ENCODE peak calls at places on chromosomes 13 and 19, in six cellular contexts. F, D, N, Y, Q and S are unnamed samples. For H3K9me3, the result is how much of the 10 kb centered on the place peaks cover.

GRCh38 chr19:47719047-47719885 is 6.0 kb downstream of the EHD2 start:
- DNase-seq in F (peak), D (no peak), N (no peak), Y (peak), Q (peak), S (no peak)

GRCh38 chr13:23921451-23921888 is 24.2 kb upstream of the C1QTNF9B start:
- DNase-seq in F (no peak), D (peak), N (peak), Y (peak), Q (peak), S (no peak)

GRCh38 chr19:13961826-13962737 is 9.8 kb downstream of the DCAF15 start:
- DNase-seq in F (no peak), D (peak), N (no peak), Y (peak), Q (no peak), S (no peak)

GRCh38 chr19:50739841-50740426 is 16.8 kb downstream of the CLEC11A start:
- DNase-seq in F (no peak), D (peak), N (no peak), Y (no peak), Q (no peak), S (no peak)

GRCh38 chr19:2427323-2428026 is at the start of gene TIMM13:
- DNase-seq in F (peak), D (peak), N (peak), Y (peak), Q (peak), S (peak)

GRCh38 chr13:80469841-80470378 is 129.0 kb upstream of the SPRY2 start:
- DNase-seq in F (peak), D (no peak), N (no peak), Y (peak), Q (peak), S (no peak)

GRCh38 chr19:4363571-4364304 is 20.4 kb downstream of the MPND start:
- DNase-seq in F (no peak), D (no peak), N (no peak), Y (no peak), Q (no peak), S (no peak)

GRCh38 chr19:1980068-1980467 is 35.4 kb downstream of the BTBD2 start:
- DNase-seq in F (no peak), D (no peak), N (no peak), Y (no peak), Q (no peak), S (no peak)

GRCh38 chr19:4993683-4994082 is 24.8 kb downstream of the KDM4B start:
- DNase-seq in F (no peak), D (no peak), N (no peak), Y (no peak), Q (no peak), S (no peak)

GRCh38 chr13:76383671-76384461 is 502.3 kb downstream of the KCTD12 start:
- DNase-seq in F (no peak), D (no peak), N (no peak), Y (peak), Q (peak), S (no peak)

GRCh38 chr19:11460207-11460606 is 20.6 kb downstream of the ELAVL3 start:
- DNase-seq in F (no peak), D (no peak), N (no peak), Y (no peak), Q (no peak), S (no peak)

GRCh38 chr19:11551603-11552235 is 7.3 kb downstream of the ELOF1 start:
- DNase-seq in F (no peak), D (peak), N (no peak), Y (no peak), Q (no peak), S (no peak)

GRCh38 chr19:49398931-49399330 is 10.9 kb downstream of the KASH5 start:
- DNase-seq in F (no peak), D (no peak), N (no peak), Y (no peak), Q (no peak), S (no peak)

GRCh38 chr19:33040994-33041827 is 23.5 kb downstream of the RHPN2 start:
- DNase-seq in F (no peak), D (no peak), N (no peak), Y (no peak), Q (peak), S (no peak)

GRCh38 chr13:33004454-33004853 is 11.8 kb upstream of the KL start:
- DNase-seq in F (no peak), D (no peak), N (no peak), Y (peak), Q (no peak), S (no peak)

GRCh38 chr19:38197937-38198704 is 25.9 kb downstream of the DPF1 start:
- DNase-seq in F (no peak), D (no peak), N (no peak), Y (no peak), Q (no peak), S (no peak)

GRCh38 chr13:27023385-27023784 is 148.2 kb downstream of the USP12 start:
- DNase-seq in F (no peak), D (no peak), N (no peak), Y (no peak), Q (no peak), S (no peak)

GRCh38 chr19:1183543-1184172 is 9.6 kb upstream of the SBNO2 start:
- DNase-seq in F (no peak), D (no peak), N (no peak), Y (no peak), Q (peak), S (no peak)

GRCh38 chr13:97249093-97249787 is 27.1 kb downstream of the MBNL2 start:
- DNase-seq in F (no peak), D (no peak), N (no peak), Y (peak), Q (no peak), S (no peak)

GRCh38 chr13:46295531-46296464 is 84.1 kb downstream of the LRRC63 start:
- DNase-seq in F (no peak), D (no peak), N (no peak), Y (peak), Q (peak), S (peak)

GRCh38 chr19:50482886-50483285 is 6.2 kb upstream of the GARIN5A start:
- DNase-seq in F (no peak), D (no peak), N (no peak), Y (no peak), Q (no peak), S (no peak)

GRCh38 chr13:24253520-24254150 is 55.7 kb upstream of the C1QTNF9 start:
- DNase-seq in F (no peak), D (no peak), N (no peak), Y (no peak), Q (no peak), S (no peak)

GRCh38 chr13:47038196-47038595 is 141.3 kb upstream of the HTR2A start:
- DNase-seq in F (no peak), D (peak), N (no peak), Y (peak), Q (no peak), S (no peak)

GRCh38 chr19:10699650-10700335 is 1.4 kb upstream of the QTRT1 start:
- DNase-seq in F (no peak), D (peak), N (peak), Y (peak), Q (peak), S (peak)

GRCh38 chr13:47397739-47398138 is 500.9 kb upstream of the HTR2A start:
- DNase-seq in F (no peak), D (no peak), N (no peak), Y (peak), Q (peak), S (no peak)

GRCh38 chr19:24060687-24061356 is 26.2 kb upstream of the ZNF254 start:
- DNase-seq in F (no peak), D (no peak), N (no peak), Y (no peak), Q (peak), S (no peak)

DNA sequence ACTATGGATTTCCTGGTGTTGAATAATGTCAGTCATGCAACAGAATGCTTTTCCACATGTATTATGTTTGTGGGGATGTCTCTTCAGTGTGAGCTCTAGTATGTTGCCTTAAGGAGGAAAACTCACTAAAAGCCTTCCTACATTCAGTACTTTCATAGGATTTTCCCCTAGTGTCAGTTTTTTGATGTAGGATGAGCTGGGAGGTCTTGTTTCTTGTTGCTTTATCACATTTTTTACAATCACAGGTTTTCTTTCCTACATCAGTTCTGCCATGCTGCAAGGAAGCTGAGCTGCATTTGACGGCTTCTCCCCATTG is 8.5 kb upstream of the USP29 start:
- DNase-seq in F (no peak), D (no peak), N (no peak), Y (no peak), Q (no peak), S (no peak)
- H3K9me3 ChIP-seq in F (under half), D (under half), N (under half), Y (under half), Q (under half), S (under half)

GRCh38 chr13:71644579-71644978 is 222.4 kb downstream of the DACH1 start:
- DNase-seq in F (no peak), D (no peak), N (no peak), Y (no peak), Q (no peak), S (no peak)
- H3K9me3 ChIP-seq in F (under half), D (under half), N (under half), Y (under half), Q (under half), S (under half)

DNA sequence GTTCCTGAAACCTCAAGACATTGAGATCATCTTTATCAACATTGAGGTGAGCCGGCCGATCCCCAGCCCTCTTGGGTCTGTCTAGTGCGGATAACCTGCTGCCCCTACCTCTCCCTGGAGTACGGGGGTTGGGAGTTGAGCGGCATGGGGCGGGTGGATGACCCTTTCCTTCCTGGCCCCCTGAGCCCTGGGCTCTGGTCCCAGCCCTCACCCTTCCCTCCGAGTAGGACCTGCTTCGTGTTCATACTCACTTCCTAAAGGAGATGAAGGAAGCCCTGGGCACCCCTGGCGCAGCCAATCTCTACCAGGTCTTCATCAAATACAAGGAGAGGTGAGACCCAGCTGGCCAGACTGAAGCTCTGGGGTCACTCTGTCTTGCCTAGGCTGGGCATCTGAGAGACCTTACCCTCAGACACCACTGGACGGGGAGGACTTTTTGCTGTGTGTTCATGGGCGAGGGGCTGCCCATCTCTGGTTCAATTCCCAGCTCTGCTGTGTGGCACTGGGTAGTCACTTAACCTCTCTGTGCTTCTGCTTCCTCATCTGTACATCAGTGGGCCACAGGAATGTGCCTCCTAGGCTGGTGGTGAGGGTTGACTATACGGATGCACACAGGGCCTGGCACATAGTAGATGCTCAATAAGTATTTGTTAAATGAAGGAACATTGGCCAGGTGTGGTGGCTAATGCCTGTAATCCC is 52.7 kb downstream of the VAV1 start:
- DNase-seq in F (no peak), D (no peak), N (no peak), Y (no peak), Q (no peak), S (no peak)
- H3K9me3 ChIP-seq in F (under half), D (under half), N (under half), Y (under half), Q (under half), S (under half)

GRCh38 chr19:56566904-56567273 is 379 bp upstream of the ZNF470 start:
- DNase-seq in F (no peak), D (no peak), N (no peak), Y (peak), Q (no peak), S (peak)
- H3K9me3 ChIP-seq in F (half or more), D (half or more), N (under half), Y (under half), Q (under half), S (under half)

DNA sequence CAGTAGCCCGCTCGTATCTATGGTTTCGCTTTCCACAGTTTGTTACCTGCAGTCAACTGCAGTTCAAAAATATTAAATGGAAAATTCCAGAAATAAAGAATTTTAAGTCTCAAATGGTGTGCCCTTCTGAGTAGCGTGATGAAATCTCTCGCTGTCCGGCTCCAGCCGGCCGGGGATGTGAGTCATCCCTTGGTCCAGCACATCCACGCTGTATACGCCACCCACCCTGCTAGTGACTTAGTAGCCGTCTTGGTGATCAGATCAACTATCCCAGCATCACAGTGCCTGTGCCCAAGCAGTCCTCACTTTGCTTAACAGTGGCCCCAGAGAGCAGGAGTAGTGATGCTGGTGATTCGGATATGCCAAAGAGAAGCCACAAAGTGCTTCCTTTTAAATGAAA is 40.0 kb downstream of the ZNF331 start:
- DNase-seq in F (no peak), D (no peak), N (no peak), Y (no peak), Q (no peak), S (no peak)
- H3K9me3 ChIP-seq in F (under half), D (under half), N (under half), Y (under half), Q (under half), S (under half)